ENCODE peak calls at places on chromosomes 7 and 10, in four cellular contexts. R is K562, V is WTC11, J is HepG2. P is an unnamed sample.

GRCh38 chr10:88851706-88852105 is at the start of gene ANKRD22:
- DNase-seq in R (no peak), V (no peak), J (no peak), P (peak; percentile 38)

GRCh38 chr7:113968713-113969112 is 49.9 kb upstream of the PPP1R3A start:
- DNase-seq in R (no peak), V (no peak), J (no peak), P (no peak)

GRCh38 chr7:7761340-7761973 is 43.0 kb upstream of the RPA3 start:
- DNase-seq in R (peak; percentile 31), V (no peak), J (peak; percentile 48), P (peak; percentile 12)

GRCh38 chr10:70970830-70971229 is 82.5 kb upstream of the PCBD1 start:
- DNase-seq in R (no peak), V (no peak), J (no peak), P (peak; percentile 62)

GRCh38 chr7:27167916-27168264 is 2.6 kb upstream of the HOXA9 start:
- DNase-seq in R (no peak), V (no peak), J (no peak), P (no peak)

GRCh38 chr7:25075459-25075858 is 49.6 kb downstream of the CYCS start:
- DNase-seq in R (peak; percentile 26), V (no peak), J (no peak), P (peak; percentile 19)

GRCh38 chr10:48214701-48215100 is 59.8 kb downstream of the FRMPD2 start:
- DNase-seq in R (no peak), V (no peak), J (no peak), P (no peak)

GRCh38 chr10:15311249-15311884 is 59.7 kb downstream of the FAM171A1 start:
- DNase-seq in R (no peak), V (no peak), J (no peak), P (no peak)

GRCh38 chr10:88168171-88169036 is 305.0 kb downstream of the PTEN start:
- DNase-seq in R (no peak), V (no peak), J (no peak), P (no peak)

GRCh38 chr10:62171791-62172190 is 96.9 kb downstream of the RTKN2 start:
- DNase-seq in R (no peak), V (no peak), J (no peak), P (no peak)

GRCh38 chr10:29841724-29842649 is 207.2 kb upstream of the SVIL start:
- DNase-seq in R (no peak), V (peak; percentile 21), J (peak; percentile 56), P (peak; percentile 72)

GRCh38 chr7:2571409-2571808 is 12.6 kb downstream of the IQCE start:
- DNase-seq in R (no peak), V (no peak), J (no peak), P (no peak)

GRCh38 chr7:158325530-158326381 is 261.9 kb downstream of the PTPRN2 start:
- DNase-seq in R (no peak), V (peak; percentile 89), J (peak; percentile 30), P (no peak)

GRCh38 chr10:58641095-58641531 is 128.4 kb downstream of the BICC1 start:
- DNase-seq in R (no peak), V (no peak), J (peak; percentile 81), P (peak; percentile 94)

GRCh38 chr10:33071857-33072256 is 113.8 kb upstream of the ITGB1 start:
- DNase-seq in R (no peak), V (no peak), J (no peak), P (no peak)

GRCh38 chr10:119536508-119536837 is 6.0 kb downstream of the RGS10 start:
- DNase-seq in R (no peak), V (no peak), J (no peak), P (no peak)
- TF ChIP-seq NR3C1 in R (no peak), V (no peak), J (no peak), P (no peak)

DNA sequence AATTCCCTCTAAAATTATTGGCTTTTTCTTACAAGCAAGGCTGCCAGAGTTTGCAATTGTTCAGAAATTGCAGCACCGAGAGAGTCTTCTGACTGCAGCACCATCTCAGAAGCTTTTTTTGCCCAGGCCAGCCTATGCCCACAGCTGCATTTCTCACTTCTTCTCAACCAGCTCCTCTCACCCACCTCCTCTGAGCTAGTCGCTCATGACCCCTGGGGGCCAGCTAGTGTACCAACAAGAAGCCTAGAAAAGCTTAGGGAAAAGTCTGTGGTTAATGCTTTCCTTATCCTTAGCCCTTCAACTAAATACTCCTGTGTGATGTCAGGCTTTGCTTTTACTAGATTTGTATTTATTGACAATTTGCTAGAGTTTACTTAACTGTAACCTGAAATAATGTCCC is 264.9 kb downstream of the HTR7 start:
- DNase-seq in R (no peak), V (peak; percentile 74), J (peak; percentile 42), P (peak; percentile 33)
- TF ChIP-seq CTCF in R (no peak), V (peak; percentile 64), J (peak; percentile 62), P (peak; percentile 17)

GRCh38 chr10:68902382-68902781 is 1.3 kb downstream of the DDX50 start:
- DNase-seq in R (no peak), V (no peak), J (no peak), P (no peak)

GRCh38 chr10:68899186-68899745 is 1.8 kb upstream of the DDX50 start:
- DNase-seq in R (no peak), V (no peak), J (no peak), P (no peak)

GRCh38 chr10:68897336-68897741 is 3.8 kb upstream of the DDX50 start:
- DNase-seq in R (peak; percentile 85), V (peak; percentile 46), J (peak; percentile 64), P (peak; percentile 79)

GRCh38 chr10:68900427-68901105 is 549 bp upstream of the DDX50 start:
- DNase-seq in R (no peak), V (no peak), J (no peak), P (peak; percentile 36)

GRCh38 chr10:68901106-68901927 is at the start of gene DDX50:
- DNase-seq in R (peak; percentile 99), V (peak; percentile 96), J (peak; percentile 99), P (peak; percentile 89)
- TF ChIP-seq NR3C1 in R (no peak), V (no peak), J (no peak), P (no peak)

GRCh38 chr7:96184783-96185182 is 137.1 kb downstream of the SLC25A13 start:
- DNase-seq in R (no peak), V (no peak), J (no peak), P (no peak)

GRCh38 chr7:96179863-96180262 is 142.0 kb downstream of the SLC25A13 start:
- DNase-seq in R (no peak), V (no peak), J (no peak), P (no peak)

GRCh38 chr7:96181174-96181573 is 140.7 kb downstream of the SLC25A13 start:
- DNase-seq in R (no peak), V (no peak), J (no peak), P (no peak)

GRCh38 chr7:96182424-96183158 is 139.3 kb downstream of the SLC25A13 start:
- DNase-seq in R (no peak), V (no peak), J (no peak), P (no peak)

DNA sequence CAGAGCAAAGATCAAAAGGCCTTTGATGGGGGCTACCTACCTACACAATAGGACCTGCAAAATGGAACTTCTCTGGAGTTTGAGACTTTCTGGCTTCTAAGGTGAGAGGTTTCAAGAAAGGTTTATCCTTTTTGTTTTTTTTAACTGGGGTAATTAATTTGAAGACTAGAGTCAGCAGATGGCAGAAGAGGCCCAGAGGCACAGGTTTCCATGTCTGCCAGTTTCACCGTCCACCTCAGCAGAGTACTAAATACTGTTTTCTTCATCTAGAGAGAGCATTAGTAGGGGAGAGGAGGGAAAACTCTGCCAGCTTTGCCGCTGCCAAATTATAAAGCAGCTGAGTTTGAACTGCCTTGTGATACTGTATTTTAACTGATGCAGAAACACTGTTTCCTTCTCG is 138.7 kb downstream of the SLC25A13 start:
- DNase-seq in R (no peak), V (no peak), J (no peak), P (no peak)
- TF ChIP-seq CTCF in R (no peak), V (no peak), J (no peak), P (no peak)